ENCODE peak calls at places on chromosome 7, in five cellular contexts. Y, Z, H, L and G are unnamed samples.

GRCh38 chr7:39022796-39023195 is 45.1 kb downstream of the POU6F2 start:
- DNase-seq in Y (no peak), Z (no peak), H (no peak), L (no peak), G (no peak)

GRCh38 chr7:158816271-158816670 is 13.0 kb downstream of the ESYT2 start:
- DNase-seq in Y (no peak), Z (no peak), H (no peak), L (no peak), G (no peak)

GRCh38 chr7:150406565-150407421 is 27.7 kb downstream of the ZNF775 start:
- DNase-seq in Y (no peak), Z (peak; percentile 74), H (no peak), L (no peak), G (no peak)

GRCh38 chr7:139958599-139959380 is 104.0 kb downstream of the PARP12 start:
- DNase-seq in Y (peak; percentile 15), Z (no peak), H (no peak), L (no peak), G (no peak)

GRCh38 chr7:76330245-76330644 is 27.8 kb downstream of the HSPB1 start:
- DNase-seq in Y (no peak), Z (no peak), H (no peak), L (no peak), G (no peak)

GRCh38 chr7:148480479-148481146 is 110.0 kb upstream of the C7orf33 start:
- DNase-seq in Y (no peak), Z (no peak), H (no peak), L (peak; percentile 32), G (no peak)

GRCh38 chr7:151007469-151007898 is 16.7 kb downstream of the NOS3 start:
- DNase-seq in Y (no peak), Z (no peak), H (peak; percentile 77), L (no peak), G (no peak)

GRCh38 chr7:16587785-16588184 is 57.8 kb downstream of the ANKMY2 start:
- DNase-seq in Y (no peak), Z (no peak), H (no peak), L (peak; percentile 86), G (no peak)

GRCh38 chr7:102125127-102125561 is 161.5 kb upstream of the SH2B2 start:
- DNase-seq in Y (peak; percentile 92), Z (no peak), H (peak; percentile 92), L (no peak), G (peak; percentile 86)

GRCh38 chr7:32639122-32639521 is 143.8 kb downstream of the AVL9 start:
- DNase-seq in Y (no peak), Z (no peak), H (no peak), L (no peak), G (no peak)

GRCh38 chr7:464712-465461 is 54.8 kb downstream of the PDGFA start:
- DNase-seq in Y (peak; percentile 39), Z (no peak), H (peak; percentile 84), L (no peak), G (peak; percentile 44)

GRCh38 chr7:131170440-131171105 is 157.1 kb upstream of the MKLN1 start:
- DNase-seq in Y (peak; percentile 42), Z (no peak), H (no peak), L (no peak), G (peak; percentile 43)

GRCh38 chr7:2490306-2490705 is 14.1 kb upstream of the GRIFIN start:
- DNase-seq in Y (no peak), Z (no peak), H (peak; percentile 79), L (no peak), G (no peak)

GRCh38 chr7:118327179-118327578 is 102.7 kb downstream of the ANKRD7 start:
- DNase-seq in Y (peak; percentile 36), Z (no peak), H (no peak), L (no peak), G (no peak)

GRCh38 chr7:111919164-111919563 is 287.0 kb downstream of the DOCK4 start:
- DNase-seq in Y (no peak), Z (no peak), H (no peak), L (no peak), G (no peak)

GRCh38 chr7:121163699-121164098 is 165.1 kb upstream of the WNT16 start:
- DNase-seq in Y (no peak), Z (no peak), H (no peak), L (no peak), G (peak; percentile 8)

GRCh38 chr7:138865843-138866242 is 67.8 kb upstream of the ATP6V0A4 start:
- DNase-seq in Y (no peak), Z (peak; percentile 39), H (no peak), L (no peak), G (no peak)

GRCh38 chr7:73894851-73895441 is 34.0 kb downstream of the TMEM270 start:
- DNase-seq in Y (peak; percentile 98), Z (no peak), H (peak; percentile 88), L (no peak), G (peak; percentile 97)

GRCh38 chr7:28168393-28169158 is 12.0 kb downstream of the JAZF1 start:
- DNase-seq in Y (no peak), Z (no peak), H (no peak), L (no peak), G (no peak)

GRCh38 chr7:29622335-29623265 is 59.0 kb downstream of the PRR15 start:
- DNase-seq in Y (peak; percentile 96), Z (no peak), H (no peak), L (peak; percentile 67), G (peak; percentile 94)

GRCh38 chr7:91812388-91812787 is 68.1 kb downstream of the MTERF1 start:
- DNase-seq in Y (no peak), Z (no peak), H (no peak), L (no peak), G (no peak)

GRCh38 chr7:44307301-44307900 is 18.0 kb downstream of the CAMK2B start:
- DNase-seq in Y (peak; percentile 39), Z (peak; percentile 17), H (peak; percentile 68), L (peak; percentile 66), G (peak; percentile 46)

GRCh38 chr7:151850484-151851159 is 26.3 kb downstream of the PRKAG2 start:
- DNase-seq in Y (no peak), Z (no peak), H (no peak), L (no peak), G (no peak)

GRCh38 chr7:50304158-50304910 is at the start of gene IKZF1:
- DNase-seq in Y (no peak), Z (peak; percentile 70), H (peak; percentile 84), L (peak; percentile 49), G (no peak)

GRCh38 chr7:51244890-51245289 is 71.7 kb downstream of the COBL start:
- DNase-seq in Y (no peak), Z (no peak), H (no peak), L (no peak), G (no peak)

GRCh38 chr7:111763221-111763791 is 201.0 kb upstream of the IMMP2L start:
- DNase-seq in Y (peak; percentile 49), Z (peak; percentile 32), H (no peak), L (peak; percentile 74), G (peak; percentile 54)

GRCh38 chr7:115851291-115851690 is 179.3 kb downstream of the TFEC start:
- DNase-seq in Y (peak; percentile 42), Z (no peak), H (no peak), L (peak; percentile 78), G (peak; percentile 44)

GRCh38 chr7:129902788-129903422 is 49.9 kb downstream of the UBE2H start:
- DNase-seq in Y (peak; percentile 24), Z (no peak), H (no peak), L (no peak), G (no peak)

GRCh38 chr7:45601094-45601493 is 26.9 kb downstream of the ADCY1 start:
- DNase-seq in Y (no peak), Z (no peak), H (peak; percentile 38), L (no peak), G (no peak)

GRCh38 chr7:1920266-1920681 is 250.2 kb downstream of the ELFN1 start:
- DNase-seq in Y (no peak), Z (peak; percentile 82), H (peak; percentile 72), L (no peak), G (no peak)

GRCh38 chr7:121195859-121196588 is 132.8 kb upstream of the WNT16 start:
- DNase-seq in Y (peak; percentile 11), Z (no peak), H (no peak), L (no peak), G (peak; percentile 14)

GRCh38 chr7:124397134-124397533 is 364.3 kb upstream of the TMEM229A start:
- DNase-seq in Y (no peak), Z (no peak), H (no peak), L (no peak), G (no peak)

GRCh38 chr7:15011289-15011688 is 108.7 kb upstream of the DGKB start:
- DNase-seq in Y (no peak), Z (no peak), H (no peak), L (no peak), G (no peak)

GRCh38 chr7:25759748-25760147 is 392.2 kb upstream of the NFE2L3 start:
- DNase-seq in Y (no peak), Z (no peak), H (no peak), L (peak; percentile 18), G (no peak)

GRCh38 chr7:33336820-33337219 is 207.5 kb downstream of the BBS9 start:
- DNase-seq in Y (no peak), Z (no peak), H (no peak), L (no peak), G (no peak)

GRCh38 chr7:99090811-99091582 is 52.9 kb downstream of the SMURF1 start:
- DNase-seq in Y (peak; percentile 62), Z (no peak), H (no peak), L (no peak), G (peak; percentile 37)

DNA sequence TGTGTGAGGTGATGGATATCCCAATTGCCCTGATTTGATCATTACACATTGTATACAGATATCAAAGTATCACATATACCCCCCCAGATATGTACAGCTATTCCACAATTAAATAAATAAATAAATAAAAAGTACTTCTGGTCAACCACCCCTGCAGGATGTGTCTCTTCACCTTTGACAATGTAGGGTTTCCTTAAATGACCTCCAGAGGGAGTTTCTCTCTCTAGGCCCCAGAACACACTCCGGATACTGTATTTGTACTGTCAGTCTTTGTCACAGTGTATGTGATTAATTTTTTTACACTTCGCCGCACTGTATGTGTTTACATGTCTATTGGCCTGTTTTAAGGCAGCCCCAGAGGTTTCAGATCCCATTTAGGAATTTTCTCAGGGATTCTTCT is 123.6 kb downstream of the ADCYAP1R1 start:
- DNase-seq in Y (no peak), Z (no peak), H (no peak), L (peak; percentile 13), G (no peak)
- TF ChIP-seq CTCF in Y (no peak), Z (peak; percentile 37), H (no peak), L (peak; percentile 50), G (no peak)

DNA sequence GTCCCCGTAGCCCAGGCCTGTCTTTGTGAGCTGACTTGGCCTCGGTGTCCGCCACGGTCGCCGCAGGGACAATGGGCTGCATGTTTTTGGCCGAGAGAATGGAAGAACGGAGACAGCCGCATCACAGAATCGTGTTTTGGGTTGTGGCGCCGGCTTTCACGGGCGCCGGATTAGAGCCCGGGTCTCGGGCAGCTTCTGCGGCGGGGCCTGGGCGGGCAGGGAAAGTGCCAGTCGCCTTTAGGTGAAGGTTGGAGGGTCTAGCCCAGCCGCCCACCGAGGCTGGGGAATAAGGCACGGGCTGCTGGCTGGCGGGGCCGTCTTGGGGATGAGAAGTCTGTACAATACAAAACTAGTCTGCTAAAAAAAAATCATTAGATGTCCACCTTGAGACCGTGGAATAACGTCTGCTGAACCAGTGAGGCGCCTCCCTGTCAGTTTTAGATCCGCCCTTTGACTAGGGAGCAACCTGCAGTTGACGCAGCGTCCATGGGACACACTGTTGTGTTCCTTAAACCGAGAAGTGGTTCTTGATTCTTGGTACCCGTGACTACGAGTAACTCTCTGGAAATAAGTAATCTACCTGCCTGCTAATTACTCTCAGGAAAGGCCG is 577 bp downstream of the DNAJB9 start:
- DNase-seq in Y (peak; percentile 55), Z (peak; percentile 46), H (peak; percentile 80), L (peak; percentile 37), G (peak; percentile 25)
- TF ChIP-seq CTCF in Y (no peak), Z (peak; percentile 7), H (no peak), L (no peak), G (no peak)

GRCh38 chr7:134327896-134328295 is 11.2 kb upstream of the SLC35B4 start:
- DNase-seq in Y (peak; percentile 35), Z (peak; percentile 67), H (no peak), L (peak; percentile 73), G (peak; percentile 24)
- TF ChIP-seq CTCF in Y (peak; percentile 59), Z (peak; percentile 78), H (peak; percentile 34), L (peak; percentile 64), G (peak; percentile 69)

GRCh38 chr7:55180821-55181542 is 162.2 kb downstream of the EGFR start:
- DNase-seq in Y (no peak), Z (no peak), H (no peak), L (no peak), G (no peak)
- TF ChIP-seq CTCF in Y (no peak), Z (no peak), H (no peak), L (no peak), G (no peak)